ENCODE peak calls at places on chromosomes 6 and 20, in six cellular contexts. Y, A, P, X, O and H are unnamed samples. For H3K4me1, the result is how much of the 10 kb centered on the place peaks cover.

GRCh38 chr20:53444386-53444785 is 149.3 kb downstream of the ZNF217 start:
- DNase-seq in O (no peak), A (no peak), X (no peak), Y (no peak), P (no peak), H (no peak)

GRCh38 chr6:20705741-20706140 is 171.5 kb downstream of the CDKAL1 start:
- DNase-seq in A (no peak), Y (no peak), P (peak), O (no peak), X (no peak), H (no peak)

GRCh38 chr20:1150218-1150617 is 31.8 kb downstream of the PSMF1 start:
- DNase-seq in X (no peak), O (no peak), Y (no peak), P (peak), A (no peak), H (no peak)

GRCh38 chr20:46011631-46012482 is 3.1 kb downstream of the MMP9 start:
- DNase-seq in Y (peak), P (peak), A (peak), O (no peak), X (peak), H (peak)

GRCh38 chr20:40442181-40442963 is 246.7 kb downstream of the MAFB start:
- DNase-seq in Y (no peak), X (no peak), P (no peak), A (no peak), O (no peak), H (peak)

GRCh38 chr20:17822540-17823155 is 122.9 kb downstream of the BANF2 start:
- DNase-seq in P (no peak), Y (no peak), A (no peak), O (no peak), X (no peak), H (no peak)

GRCh38 chr6:135939216-135939610 is 87.7 kb downstream of the PDE7B start:
- DNase-seq in X (no peak), P (no peak), A (no peak), Y (no peak), O (no peak), H (no peak)

GRCh38 chr6:127945434-127946097 is 44.7 kb upstream of the THEMIS start:
- DNase-seq in A (no peak), O (no peak), Y (no peak), X (no peak), P (no peak), H (no peak)

GRCh38 chr6:52846002-52846401 is 5.4 kb upstream of the GSTA5 start:
- DNase-seq in O (no peak), X (no peak), Y (no peak), P (no peak), A (no peak), H (no peak)

GRCh38 chr20:45235995-45236394 is 14.8 kb downstream of the SEMG2 start:
- DNase-seq in A (peak), X (no peak), O (no peak), P (no peak), Y (peak), H (no peak)

GRCh38 chr20:58547527-58548475 is 32.6 kb upstream of the APCDD1L start:
- DNase-seq in X (no peak), Y (no peak), O (no peak), P (no peak), A (no peak), H (no peak)

GRCh38 chr20:14431568-14431967 is 94.2 kb upstream of the FLRT3 start:
- DNase-seq in Y (no peak), X (no peak), A (no peak), O (no peak), P (no peak), H (no peak)

GRCh38 chr6:25537349-25538018 is 114.5 kb upstream of the SCGN start:
- DNase-seq in Y (no peak), O (no peak), X (no peak), A (no peak), P (no peak), H (no peak)

GRCh38 chr6:142361345-142361744 is 59.5 kb downstream of the ADGRG6 start:
- DNase-seq in P (no peak), X (no peak), O (no peak), Y (no peak), A (no peak), H (no peak)

GRCh38 chr20:25056601-25057233 is 1.2 kb downstream of the ACSS1 start:
- DNase-seq in X (no peak), Y (no peak), O (no peak), A (no peak), P (no peak), H (no peak)

DNA sequence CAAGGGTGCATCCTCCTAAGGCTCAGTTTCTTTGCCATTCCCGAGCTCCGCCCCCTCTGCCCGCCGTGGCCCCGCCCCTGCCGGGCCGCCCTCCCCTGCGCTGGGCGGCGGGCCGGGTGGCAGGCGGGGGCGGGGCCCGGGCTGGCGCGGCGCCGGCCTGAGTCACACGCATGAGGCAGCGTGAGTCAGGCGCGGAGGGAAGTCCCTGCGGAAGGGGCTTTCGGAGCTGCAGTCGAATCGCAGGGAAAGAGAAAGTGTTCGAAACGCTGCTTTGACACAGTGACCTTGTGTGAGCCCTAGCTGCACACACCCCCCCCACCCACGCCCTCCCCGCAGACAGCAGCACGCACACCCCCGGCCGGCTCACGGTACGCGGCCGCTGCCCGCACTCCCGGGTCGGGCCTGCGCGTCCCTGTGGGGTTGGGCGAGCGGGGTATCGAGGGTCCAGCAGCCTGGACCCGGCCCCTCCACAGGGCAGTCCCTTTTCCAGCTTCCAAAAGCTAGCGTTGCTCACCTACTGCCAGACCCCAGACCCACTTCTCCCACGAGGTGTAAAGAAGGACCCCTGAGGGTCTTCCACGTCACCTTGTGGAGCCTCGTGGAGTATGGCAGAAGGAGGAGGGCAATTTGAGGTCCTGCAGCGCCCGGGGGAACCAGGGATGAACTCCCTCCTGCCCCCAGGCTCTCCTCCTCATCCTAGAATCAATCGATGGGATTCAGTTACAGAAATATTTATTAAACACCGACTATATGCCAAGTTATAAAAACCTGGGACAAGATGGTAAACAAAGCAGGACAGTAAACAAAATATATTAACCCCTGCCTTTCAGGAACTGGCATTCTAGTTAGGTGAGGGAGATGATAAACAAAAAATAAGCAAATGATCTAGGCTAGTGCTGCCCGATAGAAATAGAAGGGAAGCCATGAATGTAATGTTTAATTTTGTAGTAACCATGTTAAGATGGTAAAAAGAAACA is 12.4 kb upstream of the HMGA1 start:
- DNase-seq in A (no peak), O (peak), X (no peak), Y (peak), P (peak), H (peak)
- TF ChIP-seq YY1 in A (no peak), O (no peak), X (peak), Y (peak), P (peak), H (no peak)

DNA sequence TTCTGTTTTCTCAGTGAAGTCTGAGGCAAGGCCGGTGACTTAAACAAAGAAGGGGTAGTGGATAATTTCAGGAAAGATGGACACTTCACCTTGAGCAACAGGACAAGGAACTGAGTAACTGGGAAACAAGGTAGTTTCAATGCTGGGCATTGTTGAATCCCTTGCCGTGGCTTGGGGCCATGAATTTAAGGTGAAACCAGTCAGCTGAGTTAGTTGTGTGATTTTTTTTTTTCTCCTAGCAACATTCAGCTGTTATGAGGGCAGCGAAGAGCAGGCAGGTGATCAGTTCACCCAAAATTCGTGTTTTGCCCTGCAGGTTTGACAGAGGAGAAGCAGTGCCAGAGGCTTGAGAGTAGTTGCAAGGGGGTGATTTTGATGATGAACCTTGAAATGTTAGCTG is 6.8 kb downstream of the BICRAL start:
- DNase-seq in P (no peak), Y (no peak), X (no peak), A (no peak), O (no peak), H (no peak)
- H3K4me1 ChIP-seq in P (half or more), Y (under half), X (under half), A (under half), O (under half), H (under half)

GRCh38 chr20:4725263-4725550 is 3.5 kb downstream of the PRND start:
- DNase-seq in P (no peak), O (no peak), X (no peak), A (no peak), Y (no peak), H (no peak)

GRCh38 chr20:4730782-4731181 is 9.1 kb downstream of the PRND start:
- DNase-seq in X (no peak), A (no peak), P (peak), Y (peak), O (no peak), H (no peak)

GRCh38 chr20:4726710-4727391 is 5.1 kb downstream of the PRND start:
- DNase-seq in Y (no peak), P (no peak), O (peak), A (no peak), X (no peak), H (no peak)

GRCh38 chr20:4729265-4729664 is 7.6 kb downstream of the PRND start:
- DNase-seq in A (no peak), X (no peak), P (no peak), O (no peak), Y (no peak), H (no peak)

GRCh38 chr20:4728121-4728520 is 6.4 kb downstream of the PRND start:
- DNase-seq in Y (no peak), P (no peak), O (no peak), A (no peak), X (no peak), H (no peak)
- TF ChIP-seq RAD21 in Y (no peak), P (no peak), O (no peak), A (no peak), X (no peak), H (no peak)

DNA sequence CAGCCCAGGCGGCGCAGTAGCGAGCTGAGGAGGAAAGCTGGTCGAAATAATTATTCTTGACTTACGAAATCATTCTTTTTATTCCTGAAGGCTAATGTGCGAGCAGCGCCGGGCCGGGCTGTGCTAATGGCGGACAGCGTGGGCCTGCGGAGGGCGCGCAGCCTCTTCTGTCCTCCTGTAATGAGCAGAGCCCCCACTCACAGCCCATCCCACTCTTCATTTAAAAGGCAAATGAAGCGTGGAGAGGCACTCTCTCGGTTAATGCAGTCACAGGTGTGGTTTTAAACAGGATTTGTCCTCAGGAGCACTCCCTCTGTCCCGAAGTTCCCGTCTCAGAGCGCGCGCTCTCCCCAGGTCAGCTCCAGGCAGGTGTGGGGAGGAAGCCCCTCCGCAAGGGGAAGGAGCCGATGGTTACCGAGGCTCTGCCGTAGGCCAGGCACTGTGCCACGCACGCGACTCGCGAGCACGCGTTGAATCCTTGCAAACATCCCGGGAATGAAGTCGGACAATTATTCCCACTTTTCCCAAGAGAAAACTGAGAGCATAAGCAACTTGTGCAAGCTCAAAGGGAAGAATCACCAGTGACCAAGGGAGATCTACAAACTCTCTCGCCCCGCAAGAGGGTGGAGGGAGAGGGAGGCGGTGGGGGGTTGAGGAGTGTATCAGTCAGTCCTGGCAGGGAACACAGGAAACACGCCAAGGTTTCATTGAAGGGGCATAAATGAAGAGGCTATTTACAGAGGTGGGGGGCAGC is 35.5 kb upstream of the ZFAND3 start:
- DNase-seq in X (no peak), A (no peak), P (no peak), O (no peak), Y (no peak), H (no peak)
- TF ChIP-seq YY1 in X (no peak), A (peak), P (no peak), O (peak), Y (peak), H (no peak)

GRCh38 chr6:42292002-42292735 is 74.5 kb upstream of the MRPS10 start:
- DNase-seq in O (no peak), Y (no peak), A (no peak), X (peak), P (no peak), H (no peak)
- H3K4me1 ChIP-seq in O (under half), Y (under half), A (under half), X (under half), P (under half), H (under half)

GRCh38 chr20:50541606-50542041 is 31.4 kb downstream of the PTPN1 start:
- DNase-seq in X (peak), A (no peak), P (no peak), O (peak), Y (no peak), H (no peak)

GRCh38 chr20:50543326-50543725 is 33.1 kb downstream of the PTPN1 start:
- DNase-seq in Y (no peak), X (no peak), P (no peak), A (no peak), O (no peak), H (no peak)

GRCh38 chr20:50538276-50538675 is 28.1 kb downstream of the PTPN1 start:
- DNase-seq in X (no peak), P (no peak), Y (no peak), A (no peak), O (no peak), H (no peak)

GRCh38 chr20:50537546-50538201 is 27.5 kb downstream of the PTPN1 start:
- DNase-seq in A (no peak), X (no peak), O (no peak), P (no peak), Y (no peak), H (no peak)

GRCh38 chr20:50540620-50541605 is 30.7 kb downstream of the PTPN1 start:
- DNase-seq in X (peak), Y (no peak), O (no peak), P (peak), A (no peak), H (no peak)
- TF ChIP-seq RAD21 in X (peak), Y (no peak), O (no peak), P (no peak), A (no peak), H (no peak)

GRCh38 chr20:56755201-56755600 is 126.1 kb downstream of the TFAP2C start:
- DNase-seq in X (no peak), O (no peak), P (no peak), A (no peak), Y (no peak), H (no peak)
- TF ChIP-seq YY1 in X (no peak), O (no peak), P (no peak), A (no peak), Y (no peak), H (no peak)

DNA sequence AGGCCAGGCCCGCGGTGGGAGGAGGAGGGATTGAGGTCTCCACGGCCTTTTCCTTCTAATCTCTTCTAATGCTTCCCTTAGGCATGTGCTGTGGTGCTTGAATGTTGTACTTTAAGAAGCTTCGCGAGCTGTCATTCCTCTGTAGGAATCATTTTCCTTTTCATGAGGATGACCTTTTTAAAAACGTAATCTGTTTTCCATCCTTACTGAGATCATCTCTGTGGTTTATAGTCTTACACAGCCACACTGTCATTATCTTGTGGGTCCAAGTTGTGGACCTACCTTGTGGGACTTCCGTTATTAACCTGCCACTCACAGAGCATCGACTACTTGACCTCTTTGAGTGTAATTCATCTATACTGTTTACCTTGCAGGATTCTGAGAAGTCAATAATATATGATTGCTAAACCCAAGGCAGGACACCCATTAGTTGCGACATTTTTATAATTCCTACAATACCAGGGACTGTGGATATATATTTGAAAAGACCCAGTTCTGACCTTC is 716 bp downstream of the SLC25A27 start:
- DNase-seq in X (no peak), Y (no peak), A (no peak), P (no peak), O (no peak), H (no peak)
- H3K4me1 ChIP-seq in X (under half), Y (under half), A (under half), P (under half), O (under half), H (under half)

DNA sequence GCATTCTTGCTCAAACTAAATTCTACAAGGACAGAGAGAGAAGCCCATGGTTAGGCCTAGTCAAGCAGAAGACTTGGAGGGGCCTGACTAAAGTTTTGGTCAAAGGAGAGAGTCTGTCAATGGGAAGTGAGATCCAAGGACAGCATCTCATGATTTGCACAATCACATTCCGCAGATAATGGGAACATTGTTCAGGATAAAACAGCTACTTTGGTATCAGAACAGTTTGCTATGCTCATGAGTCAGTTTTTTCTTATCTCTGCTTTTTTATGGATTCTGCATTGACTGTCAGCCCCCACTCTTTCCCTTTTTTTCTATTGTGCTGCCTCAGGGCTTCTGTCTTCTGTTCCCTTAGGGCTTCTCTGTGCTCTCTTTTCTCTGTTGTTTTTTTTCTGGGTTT is 28.6 kb downstream of the AKAP7 start:
- DNase-seq in X (no peak), O (no peak), P (peak), Y (no peak), A (no peak), H (no peak)
- TF ChIP-seq RAD21 in X (no peak), O (no peak), P (no peak), Y (no peak), A (no peak), H (no peak)